ENCODE peak calls at places on chromosome 1, in nine cellular contexts. R is cardiac fibroblast, N is K562, S is tibial artery, W is HL-60, Q is kidney epithelial cell, J is HCT116, D is fibroblast of pulmonary artery, Y is ovary. B is an unnamed sample.

GRCh38 chr1:110235839-110236682 is 25.9 kb downstream of the KCNC4 start:
- DNase-seq in R (peak; percentile 85), N (peak; percentile 53), S (no peak), W (no peak), Q (peak; percentile 55), J (peak; percentile 39), D (peak; percentile 92), Y (peak; percentile 53), B (no peak)

GRCh38 chr1:22540311-22540710 is 23.0 kb upstream of the EPHA8 start:
- DNase-seq in R (peak; percentile 13), N (no peak), S (no peak), W (no peak), Q (no peak), J (no peak), D (no peak), Y (no peak), B (no peak)

GRCh38 chr1:227782226-227782625 is 33.2 kb upstream of the PRSS38 start:
- DNase-seq in R (no peak), N (no peak), S (no peak), W (no peak), Q (no peak), J (no peak), D (no peak), Y (no peak), B (no peak)

GRCh38 chr1:114033219-114033706 is 54.0 kb downstream of the OLFML3 start:
- DNase-seq in R (peak; percentile 18), N (peak; percentile 32), S (no peak), W (no peak), Q (no peak), J (peak; percentile 15), D (peak; percentile 16), Y (no peak), B (no peak)

GRCh38 chr1:15352122-15352957 is 57.3 kb upstream of the EFHD2 start:
- DNase-seq in R (peak; percentile 88), N (peak; percentile 56), S (no peak), W (peak; percentile 34), Q (peak; percentile 87), J (peak; percentile 95), D (peak; percentile 77), Y (no peak), B (no peak)

GRCh38 chr1:2604854-2605753 is 18.5 kb downstream of the PRXL2B start:
- DNase-seq in R (no peak), N (no peak), S (no peak), W (no peak), Q (no peak), J (no peak), D (no peak), Y (no peak), B (no peak)

GRCh38 chr1:109763646-109764415 is at the start of gene EPS8L3:
- DNase-seq in R (no peak), N (no peak), S (no peak), W (no peak), Q (no peak), J (no peak), D (no peak), Y (peak; percentile 19), B (no peak)

GRCh38 chr1:227901906-227902640 is 45.7 kb downstream of the WNT9A start:
- DNase-seq in R (peak; percentile 38), N (peak; percentile 66), S (no peak), W (no peak), Q (no peak), J (peak; percentile 37), D (peak; percentile 16), Y (no peak), B (no peak)

GRCh38 chr1:98839840-98840239 is 164.8 kb downstream of the PLPPR5 start:
- DNase-seq in R (peak; percentile 27), N (no peak), S (no peak), W (no peak), Q (no peak), J (no peak), D (peak; percentile 10), Y (no peak), B (no peak)

GRCh38 chr1:43308635-43309580 is 8.1 kb downstream of the TIE1 start:
- DNase-seq in R (no peak), N (no peak), S (no peak), W (no peak), Q (no peak), J (no peak), D (no peak), Y (no peak), B (no peak)

GRCh38 chr1:24117722-24118409 is 5.9 kb upstream of the MYOM3 start:
- DNase-seq in R (peak; percentile 71), N (no peak), S (no peak), W (no peak), Q (peak; percentile 44), J (peak; percentile 10), D (peak; percentile 23), Y (no peak), B (no peak)

GRCh38 chr1:61081135-61081636 is 1.2 kb upstream of the NFIA start:
- DNase-seq in R (no peak), N (no peak), S (no peak), W (no peak), Q (no peak), J (no peak), D (no peak), Y (no peak), B (no peak)

GRCh38 chr1:61080408-61081134 is 1.8 kb upstream of the NFIA start:
- DNase-seq in R (no peak), N (no peak), S (no peak), W (no peak), Q (no peak), J (no peak), D (no peak), Y (no peak), B (no peak)

GRCh38 chr1:61079276-61079897 is 3.0 kb upstream of the NFIA start:
- DNase-seq in R (no peak), N (no peak), S (no peak), W (no peak), Q (no peak), J (no peak), D (no peak), Y (no peak), B (no peak)

GRCh38 chr1:61078611-61079010 is 3.8 kb upstream of the NFIA start:
- DNase-seq in R (no peak), N (no peak), S (no peak), W (no peak), Q (no peak), J (no peak), D (no peak), Y (no peak), B (no peak)

DNA sequence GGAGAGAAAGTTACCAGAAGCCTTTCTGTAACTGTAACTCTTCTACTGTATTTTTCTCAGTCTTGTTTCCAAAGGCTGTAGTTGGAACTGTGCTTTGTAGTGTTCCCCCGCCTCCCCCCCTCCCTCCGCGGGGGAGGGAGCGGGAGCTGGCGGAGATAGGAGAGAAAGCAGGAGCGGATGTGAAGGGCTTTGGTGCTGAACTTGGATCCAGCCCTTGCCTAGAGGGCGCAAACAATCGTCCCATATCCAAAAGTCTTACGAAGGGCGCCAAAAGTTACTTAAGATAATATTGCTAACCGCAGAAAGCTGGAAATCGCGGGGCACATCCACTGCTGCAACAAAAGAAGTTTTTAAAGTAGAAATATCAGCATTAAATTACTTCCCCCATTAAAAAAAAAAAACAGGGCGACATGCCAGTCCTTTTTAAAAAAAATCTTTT is 2.4 kb upstream of the NFIA start:
- DNase-seq in R (peak; percentile 86), N (peak; percentile 76), S (peak; percentile 90), W (peak; percentile 38), Q (no peak), J (peak; percentile 69), D (peak; percentile 95), Y (peak; percentile 88), B (peak; percentile 52)
- H3K4me3 ChIP-seq in R (no peak overlapping the region), N (peak overlapping the region; percentile 7), S (peak overlapping the region; percentile 88), W (no peak overlapping the region), Q (no peak overlapping the region), J (peak overlapping the region; percentile 27), D (peak overlapping the region; percentile 34), Y (no peak overlapping the region), B (peak overlapping the region; percentile 96)

GRCh38 chr1:1599919-1600860 is at the start of gene FNDC10:
- DNase-seq in R (no peak), N (peak; percentile 90), S (no peak), W (no peak), Q (no peak), J (no peak), D (no peak), Y (no peak), B (no peak)
- H3K4me3 ChIP-seq in R (peak within 1 kb of the TSS; percentile 42), N (peak within 1 kb of the TSS; percentile 36), S (peak within 1 kb of the TSS; percentile 44), W (peak within 1 kb of the TSS; percentile 33), Q (peak within 1 kb of the TSS; percentile 35), J (peak within 1 kb of the TSS; percentile 34), D (peak within 1 kb of the TSS; percentile 46), Y (peak within 1 kb of the TSS; percentile 28), B (peak within 1 kb of the TSS; percentile 60)

DNA sequence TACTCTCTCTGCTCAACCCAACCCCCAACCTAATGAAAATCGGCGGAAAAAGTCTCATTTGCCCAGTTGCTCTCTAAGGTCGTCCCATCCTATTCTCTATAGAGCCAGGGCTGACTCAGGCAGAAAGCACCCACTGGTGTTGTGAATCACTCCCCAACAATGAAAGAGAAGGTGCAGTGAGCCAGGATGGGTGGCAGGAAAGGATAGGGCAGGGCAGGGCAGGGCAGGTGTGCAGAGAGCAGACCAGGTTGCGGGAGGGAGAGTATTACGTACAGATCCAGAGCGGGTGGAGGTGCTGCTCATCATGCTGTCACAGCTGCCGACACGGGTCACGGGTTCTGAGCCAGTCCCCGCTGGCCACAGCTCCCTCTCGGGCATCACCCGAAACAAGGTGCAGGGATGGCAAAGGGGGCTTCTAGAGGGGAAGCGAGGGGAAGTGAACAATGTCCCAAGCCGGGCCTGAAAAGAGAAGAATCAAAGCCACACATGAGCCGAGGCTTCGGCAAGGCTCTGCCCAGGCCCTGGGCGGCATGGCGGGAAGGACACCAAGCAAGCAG is 5.3 kb downstream of the C1orf116 start:
- DNase-seq in R (peak; percentile 72), N (no peak), S (no peak), W (no peak), Q (peak; percentile 87), J (peak; percentile 86), D (no peak), Y (no peak), B (no peak)
- H3K4me3 ChIP-seq in R (no peak overlapping the region), N (no peak overlapping the region), S (no peak overlapping the region), W (no peak overlapping the region), Q (no peak overlapping the region), J (peak overlapping the region; percentile 30), D (no peak overlapping the region), Y (no peak overlapping the region), B (no peak overlapping the region)

GRCh38 chr1:200405273-200405672 is 4.6 kb downstream of the ZNF281 start:
- DNase-seq in R (no peak), N (no peak), S (no peak), W (peak; percentile 70), Q (no peak), J (no peak), D (peak; percentile 24), Y (no peak), B (no peak)

GRCh38 chr1:200409203-200409760 is 554 bp downstream of the ZNF281 start:
- DNase-seq in R (peak; percentile 34), N (peak; percentile 65), S (peak; percentile 26), W (no peak), Q (no peak), J (no peak), D (peak; percentile 40), Y (peak; percentile 54), B (no peak)

GRCh38 chr1:200409761-200410565 is at the start of gene ZNF281:
- DNase-seq in R (peak; percentile 92), N (peak; percentile 98), S (peak; percentile 91), W (peak; percentile 77), Q (peak; percentile 65), J (peak; percentile 79), D (peak; percentile 94), Y (peak; percentile 91), B (peak; percentile 76)

GRCh38 chr1:200410566-200410878 is 686 bp upstream of the ZNF281 start:
- DNase-seq in R (no peak), N (no peak), S (no peak), W (peak; percentile 38), Q (no peak), J (peak; percentile 68), D (no peak), Y (no peak), B (no peak)

GRCh38 chr1:200406161-200406797 is 3.6 kb downstream of the ZNF281 start:
- DNase-seq in R (no peak), N (peak; percentile 26), S (no peak), W (no peak), Q (no peak), J (no peak), D (no peak), Y (no peak), B (no peak)
- H3K4me3 ChIP-seq in R (no peak overlapping the region), N (no peak overlapping the region), S (no peak overlapping the region), W (no peak overlapping the region), Q (no peak overlapping the region), J (no peak overlapping the region), D (no peak overlapping the region), Y (no peak overlapping the region), B (no peak overlapping the region)